ENCODE peak calls at places on chromosome 2, in nine cellular contexts. B is Karpas-422, M is DND-41, Z is mammary epithelial cell, S is lower lobe of right lung, A is heart left ventricle, I is PC-3, T is aorta, L is heart right ventricle. F is an unnamed sample. For H3K4me1, the result is how much of the 10 kb centered on the place peaks cover.

GRCh38 chr2:67625671-67626070 is 228.5 kb downstream of the ETAA1 start:
- DNase-seq in S (no peak), M (no peak), B (no peak), T (no peak), L (no peak), A (no peak), Z (peak), I (peak), F (no peak)

GRCh38 chr2:65955259-65955658 is 479.7 kb upstream of the MEIS1 start:
- DNase-seq in T (no peak), A (no peak), M (no peak), Z (no peak), I (no peak), B (no peak), S (no peak), L (no peak), F (no peak)

GRCh38 chr2:159084395-159085370 is 116.2 kb downstream of the TANC1 start:
- DNase-seq in Z (no peak), A (no peak), S (no peak), M (no peak), I (no peak), T (no peak), L (no peak), B (no peak), F (no peak)

GRCh38 chr2:72892506-72893173 is 5.4 kb downstream of the SPR start:
- DNase-seq in S (peak), T (no peak), L (peak), Z (peak), A (peak), I (peak), M (peak), B (peak), F (peak)

GRCh38 chr2:135052042-135052876 is at the start of gene RAB3GAP1:
- DNase-seq in B (peak), Z (peak), S (peak), A (peak), M (peak), T (peak), L (peak), I (peak), F (peak)

GRCh38 chr2:239459581-239459980 is 58.8 kb upstream of the HDAC4 start:
- DNase-seq in Z (no peak), S (no peak), L (no peak), I (no peak), M (no peak), A (no peak), B (no peak), T (no peak), F (no peak)

GRCh38 chr2:53859354-53860159 is at the start of gene GPR75:
- DNase-seq in S (peak), M (no peak), I (no peak), T (peak), A (peak), L (peak), B (no peak), Z (peak), F (no peak)

GRCh38 chr2:83594261-83594660 is 864.8 kb downstream of the SUCLG1 start:
- DNase-seq in L (no peak), B (no peak), A (no peak), Z (no peak), I (no peak), T (no peak), S (no peak), M (no peak), F (no peak)

GRCh38 chr2:239516286-239516953 is 115.6 kb upstream of the HDAC4 start:
- DNase-seq in S (peak), A (no peak), B (no peak), M (no peak), Z (no peak), T (no peak), L (no peak), I (no peak), F (no peak)

GRCh38 chr2:131584940-131585339 is 57.3 kb downstream of the CCDC74A start:
- DNase-seq in I (no peak), M (no peak), S (peak), B (peak), A (no peak), Z (no peak), T (no peak), L (no peak), F (no peak)

GRCh38 chr2:126657146-126657635 is 1.2 kb downstream of the GYPC start:
- DNase-seq in B (peak), M (peak), Z (peak), S (peak), A (peak), L (peak), I (peak), T (peak), F (peak)

GRCh38 chr2:188577231-188577630 is 285.6 kb downstream of the GULP1 start:
- DNase-seq in M (no peak), B (no peak), Z (no peak), T (no peak), A (no peak), I (no peak), L (no peak), S (no peak), F (no peak)

GRCh38 chr2:70684846-70685622 is 83.0 kb downstream of the ADD2 start:
- DNase-seq in S (no peak), B (no peak), T (no peak), Z (no peak), I (peak), M (no peak), A (no peak), L (no peak), F (no peak)

GRCh38 chr2:179837408-179837807 is 24.0 kb downstream of the ZNF385B start:
- DNase-seq in L (no peak), I (peak), B (no peak), S (no peak), M (no peak), A (no peak), Z (peak), T (no peak), F (no peak)

GRCh38 chr2:59322005-59322404 is 1080.9 kb upstream of the FANCL start:
- DNase-seq in M (no peak), Z (no peak), B (no peak), T (no peak), A (no peak), S (no peak), I (no peak), L (no peak), F (no peak)

GRCh38 chr2:65064728-65065552 is 8.7 kb downstream of the CEP68 start:
- DNase-seq in L (peak), T (peak), Z (peak), I (peak), S (peak), A (peak), M (peak), B (peak), F (peak)

GRCh38 chr2:109365131-109365530 is 236.1 kb downstream of the SH3RF3 start:
- DNase-seq in A (no peak), T (peak), Z (no peak), B (no peak), I (no peak), S (no peak), L (no peak), M (no peak), F (no peak)

GRCh38 chr2:118882693-118883336 is 35.4 kb upstream of the EN1 start:
- DNase-seq in L (peak), M (peak), B (peak), T (peak), Z (peak), S (peak), I (peak), A (peak), F (peak)
- H3K4me3 ChIP-seq in L (no peak), M (no peak), B (peak), T (no peak), Z (peak), S (peak), I (peak), A (peak), F (no peak)

GRCh38 chr2:219248845-219249202 is 3.5 kb downstream of the STK16 start:
- DNase-seq in L (no peak), Z (no peak), T (no peak), A (no peak), B (no peak), M (no peak), S (no peak), I (no peak), F (no peak)
- H3K4me1 ChIP-seq in L (half or more), Z (half or more), T (under half), A (half or more), B (half or more), M (half or more), S (half or more), I (half or more), F (half or more)

DNA sequence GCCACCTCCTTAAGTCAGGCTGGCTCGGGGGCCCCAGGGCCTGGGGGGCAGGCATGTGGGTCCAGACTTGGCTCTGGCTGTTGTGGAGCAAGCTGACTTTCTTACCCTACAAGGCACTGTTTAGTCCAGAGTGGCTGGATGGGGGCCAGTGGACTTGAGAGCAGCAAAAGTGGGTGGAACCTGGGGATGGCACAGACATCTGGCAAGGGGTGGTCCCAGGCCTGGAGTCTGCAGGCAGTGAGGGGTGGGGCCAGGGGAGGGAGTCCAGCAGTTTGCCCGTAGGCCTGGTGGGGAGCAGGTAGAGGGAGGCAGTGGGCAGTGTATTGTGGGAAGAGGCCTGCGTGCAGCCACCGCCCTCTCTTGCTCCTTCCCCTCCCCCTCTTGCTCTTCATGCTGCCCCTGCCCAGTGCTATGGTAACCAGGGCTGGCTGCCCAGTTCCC is 19.1 kb downstream of the SPEG start:
- DNase-seq in Z (peak), M (no peak), B (no peak), T (peak), L (peak), S (peak), I (peak), A (peak), F (no peak)
- H3K27ac ChIP-seq in Z (peak), M (no peak), B (no peak), T (peak), L (peak), S (peak), I (peak), A (peak), F (no peak)

GRCh38 chr2:30148850-30149249 is 2.0 kb downstream of the YPEL5 start:
- DNase-seq in S (no peak), M (no peak), T (no peak), L (no peak), Z (no peak), I (no peak), B (no peak), A (no peak), F (no peak)

GRCh38 chr2:30149976-30150375 is 3.2 kb downstream of the YPEL5 start:
- DNase-seq in L (no peak), T (no peak), M (no peak), A (no peak), I (no peak), B (no peak), Z (no peak), S (no peak), F (no peak)

GRCh38 chr2:30147715-30148611 is 1.2 kb downstream of the YPEL5 start:
- DNase-seq in Z (peak), M (peak), L (peak), T (peak), A (peak), I (peak), B (peak), S (peak), F (peak)

GRCh38 chr2:30150786-30151185 is 4.0 kb downstream of the YPEL5 start:
- DNase-seq in I (no peak), B (no peak), L (no peak), T (no peak), M (no peak), A (no peak), S (no peak), Z (no peak), F (no peak)

GRCh38 chr2:30149513-30149912 is 2.7 kb downstream of the YPEL5 start:
- DNase-seq in S (no peak), A (no peak), B (no peak), L (no peak), I (peak), M (no peak), Z (peak), T (no peak), F (peak)
- H3K4me3 ChIP-seq in S (peak), A (no peak), B (no peak), L (no peak), I (no peak), M (no peak), Z (no peak), T (no peak), F (no peak)

GRCh38 chr2:30060562-30060961 is 86.2 kb upstream of the YPEL5 start:
- DNase-seq in I (no peak), M (no peak), B (no peak), T (no peak), Z (no peak), A (no peak), S (no peak), L (peak), F (no peak)

GRCh38 chr2:30055548-30055947 is 91.3 kb upstream of the YPEL5 start:
- DNase-seq in L (no peak), Z (no peak), S (no peak), B (no peak), T (no peak), I (no peak), A (no peak), M (no peak), F (no peak)
- H3K4me1 ChIP-seq in L (under half), Z (under half), S (under half), B (under half), T (under half), I (under half), A (under half), M (under half), F (under half)

GRCh38 chr2:218332288-218332687 is 24.4 kb upstream of the CATIP start:
- DNase-seq in I (no peak), L (no peak), S (no peak), T (no peak), A (no peak), B (peak), Z (no peak), M (no peak), F (no peak)

GRCh38 chr2:218327451-218327850 is 29.2 kb upstream of the CATIP start:
- DNase-seq in M (no peak), Z (no peak), T (no peak), I (no peak), A (no peak), B (peak), L (no peak), S (no peak), F (no peak)

GRCh38 chr2:218328294-218328693 is 28.4 kb upstream of the CATIP start:
- DNase-seq in T (no peak), M (no peak), L (no peak), S (no peak), A (no peak), I (no peak), B (no peak), Z (no peak), F (no peak)

GRCh38 chr2:218329027-218329825 is 27.4 kb upstream of the CATIP start:
- DNase-seq in S (peak), Z (no peak), T (no peak), B (peak), I (no peak), A (no peak), L (no peak), M (no peak), F (no peak)

DNA sequence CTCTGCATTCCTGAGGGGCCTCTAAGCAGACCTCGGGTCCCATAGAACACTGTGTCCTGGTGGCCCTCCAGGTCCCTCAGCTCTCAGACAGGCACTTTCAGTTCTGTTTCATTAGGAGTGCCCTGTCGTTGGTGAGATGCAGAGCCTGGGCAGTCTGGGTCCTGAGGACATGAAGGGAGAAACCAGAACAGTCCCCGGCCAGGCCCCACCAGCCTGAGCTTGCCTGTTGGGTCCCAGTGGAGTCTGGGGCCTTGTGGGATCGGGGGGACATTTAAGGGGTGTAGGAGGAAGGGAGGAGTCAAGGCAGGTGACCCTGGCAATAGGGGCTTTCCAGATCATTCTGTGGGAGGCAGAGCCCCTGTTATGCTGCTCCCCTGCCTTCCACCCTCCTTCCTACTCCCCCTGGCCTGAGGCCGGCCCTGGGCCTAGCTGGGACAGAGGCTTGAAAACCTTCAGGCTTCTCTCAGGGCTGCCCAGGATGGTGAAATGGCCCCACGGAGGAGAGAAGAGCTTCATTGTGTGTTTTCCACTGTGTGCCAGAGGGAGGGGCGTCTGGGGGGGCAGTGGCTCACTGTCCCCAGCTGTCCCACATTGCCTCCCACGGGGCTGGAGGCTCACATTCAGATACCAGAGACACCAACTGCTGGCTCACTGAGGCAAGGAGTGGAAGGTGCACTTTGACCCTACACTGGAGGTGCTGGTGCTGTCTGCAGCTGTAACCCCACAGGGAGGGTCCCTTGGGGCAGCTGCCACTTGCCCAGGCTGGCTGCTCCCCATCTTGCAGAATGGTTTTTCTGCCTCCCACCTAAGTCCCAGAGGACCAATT is 26.6 kb upstream of the CATIP start:
- DNase-seq in L (no peak), M (no peak), B (peak), S (peak), I (no peak), A (no peak), Z (no peak), T (no peak), F (no peak)
- H3K27ac ChIP-seq in L (no peak), M (no peak), B (peak), S (peak), I (no peak), A (no peak), Z (no peak), T (no peak), F (no peak)

GRCh38 chr2:39399570-39399969 is 37.5 kb downstream of the MAP4K3 start:
- DNase-seq in M (no peak), I (peak), T (no peak), A (no peak), S (no peak), B (no peak), L (no peak), Z (peak), F (no peak)
- H3K4me3 ChIP-seq in M (no peak), I (no peak), T (no peak), A (no peak), S (no peak), B (no peak), L (no peak), Z (no peak), F (no peak)

GRCh38 chr2:222303045-222303827 is 4.4 kb upstream of the PAX3 start:
- DNase-seq in S (no peak), T (no peak), A (no peak), B (no peak), M (no peak), L (no peak), I (no peak), Z (no peak), F (no peak)
- H3K4me1 ChIP-seq in S (half or more), T (under half), A (under half), B (under half), M (under half), L (under half), I (under half), Z (under half), F (under half)